ENCODE peak calls at places on chromosomes 16 and 17, in eight cellular contexts. W, A, F, V, Z, H, K and E are unnamed samples.

GRCh38 chr16:71412270-71413160 is 29.3 kb downstream of the TLE7 start:
- DNase-seq in W (peak; percentile 86), A (peak; percentile 78), F (peak; percentile 18), V (peak; percentile 56), Z (no peak), H (peak; percentile 67), K (peak; percentile 89), E (peak; percentile 74)

GRCh38 chr17:29615492-29616299 is 7.0 kb downstream of the CORO6 start:
- DNase-seq in W (peak; percentile 87), A (peak; percentile 92), F (peak; percentile 87), V (peak; percentile 78), Z (peak; percentile 43), H (peak; percentile 86), K (peak; percentile 74), E (no peak)

GRCh38 chr16:795580-796229 is 4.8 kb downstream of the GNG13 start:
- DNase-seq in W (no peak), A (no peak), F (no peak), V (no peak), Z (no peak), H (no peak), K (peak; percentile 70), E (no peak)

GRCh38 chr17:8357910-8358309 is 18.3 kb downstream of the ODF4 start:
- DNase-seq in W (no peak), A (no peak), F (no peak), V (no peak), Z (no peak), H (no peak), K (no peak), E (no peak)

GRCh38 chr17:46013502-46014165 is 14.6 kb downstream of the STH start:
- DNase-seq in W (no peak), A (peak; percentile 24), F (no peak), V (peak; percentile 82), Z (no peak), H (no peak), K (no peak), E (peak; percentile 47)

GRCh38 chr17:47697948-47698711 is 4.2 kb downstream of the TBKBP1 start:
- DNase-seq in W (no peak), A (no peak), F (no peak), V (no peak), Z (no peak), H (no peak), K (no peak), E (no peak)

GRCh38 chr17:1365445-1366039 is 34.5 kb downstream of the YWHAE start:
- DNase-seq in W (peak; percentile 52), A (peak; percentile 90), F (no peak), V (peak; percentile 78), Z (no peak), H (peak; percentile 67), K (peak; percentile 82), E (peak; percentile 45)

GRCh38 chr17:64123114-64123513 is 6.8 kb downstream of the ERN1 start:
- DNase-seq in W (no peak), A (no peak), F (no peak), V (no peak), Z (no peak), H (no peak), K (no peak), E (no peak)

GRCh38 chr16:57372372-57373116 is at the start of gene CX3CL1:
- DNase-seq in W (peak; percentile 69), A (peak; percentile 35), F (no peak), V (peak; percentile 25), Z (no peak), H (peak; percentile 55), K (no peak), E (peak; percentile 90)

GRCh38 chr17:44787271-44787940 is 28.6 kb downstream of the ADAM11 start:
- DNase-seq in W (no peak), A (no peak), F (no peak), V (no peak), Z (no peak), H (no peak), K (no peak), E (no peak)

DNA sequence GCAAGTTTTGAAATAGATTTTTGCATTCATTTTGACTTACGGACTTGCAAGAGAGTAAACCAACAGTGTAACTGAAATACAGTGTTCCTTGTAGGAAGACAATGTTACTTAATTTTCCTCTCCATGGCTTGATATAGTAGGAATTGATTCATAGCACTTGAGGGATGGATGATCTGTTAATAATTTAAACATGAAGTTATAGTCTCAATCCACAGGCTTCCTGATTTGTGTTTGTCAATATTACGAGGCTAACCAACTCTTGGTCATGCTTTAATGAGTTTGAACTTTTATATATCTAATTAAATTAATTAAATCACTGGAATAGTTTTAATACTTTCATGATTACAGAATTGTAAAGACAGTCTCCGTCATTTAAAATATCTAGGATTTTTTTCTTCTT is 112.0 kb upstream of the HAS3 start:
- DNase-seq in W (no peak), A (no peak), F (no peak), V (no peak), Z (no peak), H (no peak), K (no peak), E (no peak)
- H3K4me3 ChIP-seq in W (no peak overlapping the region), A (no peak overlapping the region), F (no peak overlapping the region), V (no peak overlapping the region), Z (no peak overlapping the region), H (no peak overlapping the region), K (peak overlapping the region; percentile 16), E (no peak overlapping the region)

GRCh38 chr17:36870618-36871002 is 66.7 kb upstream of the LHX1 start:
- DNase-seq in W (no peak), A (no peak), F (no peak), V (no peak), Z (no peak), H (no peak), K (no peak), E (no peak)

GRCh38 chr17:36869441-36869840 is 67.8 kb upstream of the LHX1 start:
- DNase-seq in W (no peak), A (no peak), F (no peak), V (no peak), Z (no peak), H (no peak), K (no peak), E (no peak)

GRCh38 chr17:36867716-36868115 is 69.6 kb upstream of the LHX1 start:
- DNase-seq in W (no peak), A (no peak), F (no peak), V (no peak), Z (no peak), H (no peak), K (no peak), E (no peak)

GRCh38 chr17:36864827-36865320 is 72.4 kb upstream of the LHX1 start:
- DNase-seq in W (no peak), A (no peak), F (no peak), V (no peak), Z (no peak), H (no peak), K (no peak), E (no peak)

GRCh38 chr17:36869856-36870617 is 67.2 kb upstream of the LHX1 start:
- DNase-seq in W (no peak), A (peak; percentile 69), F (no peak), V (peak; percentile 4), Z (no peak), H (no peak), K (peak; percentile 73), E (no peak)
- TF ChIP-seq CTCF in W (no peak), A (peak; percentile 33), F (no peak), V (no peak), Z (no peak), H (no peak), K (peak; percentile 25), E (no peak)

GRCh38 chr17:75009139-75009724 is 3.2 kb upstream of the MRPL58 start:
- DNase-seq in W (no peak), A (no peak), F (no peak), V (no peak), Z (no peak), H (no peak), K (no peak), E (no peak)

GRCh38 chr17:75013077-75013391 is 564 bp downstream of the MRPL58 start:
- DNase-seq in W (no peak), A (no peak), F (no peak), V (no peak), Z (no peak), H (no peak), K (no peak), E (no peak)

GRCh38 chr17:75012320-75013076 is at the start of gene MRPL58:
- DNase-seq in W (peak; percentile 93), A (peak; percentile 90), F (peak; percentile 53), V (peak; percentile 82), Z (peak; percentile 26), H (peak; percentile 49), K (peak; percentile 95), E (peak; percentile 93)

GRCh38 chr17:75010683-75011406 is 1.6 kb upstream of the MRPL58 start:
- DNase-seq in W (peak; percentile 94), A (peak; percentile 65), F (no peak), V (no peak), Z (no peak), H (peak; percentile 44), K (no peak), E (peak; percentile 90)

GRCh38 chr17:75011788-75012319 is 616 bp upstream of the MRPL58 start:
- DNase-seq in W (peak; percentile 67), A (peak; percentile 89), F (peak; percentile 49), V (peak; percentile 78), Z (no peak), H (peak; percentile 77), K (no peak), E (peak; percentile 74)
- H3K4me3 ChIP-seq in W (peak overlapping the region; percentile 75), A (peak overlapping the region; percentile 93), F (peak overlapping the region; percentile 65), V (peak overlapping the region; percentile 89), Z (peak overlapping the region; percentile 92), H (peak overlapping the region; percentile 78), K (peak overlapping the region; percentile 76), E (peak overlapping the region; percentile 88)

GRCh38 chr16:68972720-68973119 is 129.4 kb downstream of the TANGO6 start:
- DNase-seq in W (peak; percentile 83), A (peak; percentile 74), F (no peak), V (peak; percentile 59), Z (no peak), H (no peak), K (peak; percentile 45), E (peak; percentile 33)
- TF ChIP-seq CTCF in W (peak; percentile 69), A (peak; percentile 76), F (no peak), V (peak; percentile 60), Z (no peak), H (no peak), K (peak; percentile 34), E (peak; percentile 45)

DNA sequence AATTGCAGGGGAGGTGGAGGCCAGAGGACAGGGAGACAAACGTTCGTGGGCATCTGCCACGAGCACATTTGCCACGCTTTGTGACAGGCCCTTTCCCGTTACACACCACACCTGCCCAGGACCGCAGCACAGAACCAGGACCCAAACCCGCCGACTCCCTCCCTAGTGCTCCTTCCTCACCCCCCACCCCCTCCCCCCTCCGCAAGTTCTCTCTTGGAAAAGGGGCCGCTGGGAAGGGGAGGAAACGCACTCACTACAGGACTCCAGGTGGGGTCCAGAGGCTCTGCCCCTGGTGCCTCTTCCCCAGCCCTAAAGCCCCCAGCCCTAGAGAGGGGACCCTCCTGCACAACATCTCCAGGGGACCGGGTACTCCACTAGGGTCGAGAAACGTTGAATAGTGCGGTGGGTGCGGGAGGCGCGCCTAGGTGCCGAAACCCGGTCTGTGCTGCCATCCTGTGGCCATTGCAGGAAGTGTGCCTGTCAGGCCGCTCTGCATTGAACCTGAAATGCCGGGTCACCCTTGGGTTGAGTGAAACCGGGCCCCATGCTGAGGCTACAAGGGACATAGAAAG is 21.9 kb upstream of the EIF1 start:
- DNase-seq in W (peak; percentile 91), A (peak; percentile 76), F (peak; percentile 79), V (peak; percentile 52), Z (peak; percentile 33), H (peak; percentile 80), K (peak; percentile 96), E (peak; percentile 89)
- H3K4me3 ChIP-seq in W (peak overlapping the region; percentile 58), A (peak overlapping the region; percentile 62), F (peak overlapping the region; percentile 49), V (peak overlapping the region; percentile 59), Z (peak overlapping the region; percentile 76), H (no peak overlapping the region), K (peak overlapping the region; percentile 47), E (peak overlapping the region; percentile 67)

GRCh38 chr17:70687421-70687820 is 518.1 kb downstream of the KCNJ2 start:
- DNase-seq in W (no peak), A (no peak), F (no peak), V (no peak), Z (no peak), H (no peak), K (no peak), E (no peak)

GRCh38 chr17:70691150-70691549 is 521.8 kb downstream of the KCNJ2 start:
- DNase-seq in W (no peak), A (no peak), F (no peak), V (no peak), Z (no peak), H (no peak), K (no peak), E (no peak)
- TF ChIP-seq CTCF in W (no peak), A (no peak), F (no peak), V (no peak), Z (no peak), H (no peak), K (no peak), E (no peak)